ENCODE peak calls at places on chromosomes 16 and 17, in seven cellular contexts. T, M, W, K, X, P and L are unnamed samples. For H3K4me1, the result is how much of the 10 kb centered on the place peaks cover.

GRCh38 chr17:49822829-49823228 is 25.0 kb downstream of the TAC4 start:
- DNase-seq in T (no peak), M (no peak), W (no peak), K (peak), X (peak), P (no peak), L (peak)

GRCh38 chr17:8997994-8998628 is 23.2 kb upstream of the NTN1 start:
- DNase-seq in T (no peak), M (peak), W (peak), K (peak), X (peak), P (peak), L (peak)

GRCh38 chr16:81485225-81485624 is 40.6 kb downstream of the CMIP start:
- DNase-seq in T (no peak), M (no peak), W (no peak), K (no peak), X (no peak), P (no peak), L (no peak)

GRCh38 chr17:4420692-4421131 is 13.0 kb upstream of the SPNS3 start:
- DNase-seq in T (no peak), M (peak), W (peak), K (peak), X (peak), P (peak), L (peak)

GRCh38 chr16:50967827-50968612 is 183.1 kb downstream of the SALL1 start:
- DNase-seq in T (no peak), M (no peak), W (no peak), K (no peak), X (no peak), P (no peak), L (no peak)

GRCh38 chr16:23155445-23156049 is 6.3 kb upstream of the USP31 start:
- DNase-seq in T (no peak), M (peak), W (peak), K (no peak), X (peak), P (peak), L (no peak)

GRCh38 chr16:58464047-58464915 is 35.7 kb upstream of the NDRG4 start:
- DNase-seq in T (no peak), M (no peak), W (peak), K (no peak), X (no peak), P (no peak), L (peak)

GRCh38 chr16:47574091-47575054 is 113.2 kb downstream of the PHKB start:
- DNase-seq in T (no peak), M (no peak), W (no peak), K (peak), X (no peak), P (no peak), L (no peak)

GRCh38 chr16:9499921-9500593 is 408.6 kb downstream of the HAPSTR1 start:
- DNase-seq in T (no peak), M (no peak), W (no peak), K (no peak), X (no peak), P (no peak), L (peak)

DNA sequence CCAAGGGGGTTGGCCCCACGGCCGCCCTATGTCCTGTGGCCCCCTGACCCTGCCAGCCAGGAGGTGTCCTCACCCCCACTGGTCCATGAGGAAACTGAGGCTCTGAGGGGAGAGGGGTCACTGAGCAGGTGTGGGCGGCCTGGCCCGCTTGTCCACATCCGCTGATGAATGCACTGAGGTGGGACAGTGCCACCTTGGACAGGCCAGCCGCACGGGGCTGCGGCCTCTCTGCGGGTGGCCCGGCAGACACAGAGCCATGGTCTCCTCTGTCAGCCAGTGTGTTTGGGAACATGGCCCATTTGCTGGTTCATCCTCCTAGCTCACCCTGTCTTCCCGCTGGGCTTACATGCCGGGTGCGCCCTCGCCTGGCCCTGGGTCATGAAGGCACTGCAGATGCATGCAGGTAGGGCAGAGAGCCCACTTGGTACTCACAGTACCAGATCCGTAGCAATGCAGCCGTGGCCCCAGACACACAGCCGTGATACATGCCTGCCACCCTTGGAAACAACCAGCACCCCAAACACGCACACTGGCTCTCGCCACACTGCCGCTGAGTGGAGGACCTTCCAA is 93.9 kb downstream of the ENGASE start:
- DNase-seq in T (no peak), M (no peak), W (no peak), K (no peak), X (no peak), P (peak), L (no peak)
- H3K4me1 ChIP-seq in T (under half), M (under half), W (under half), K (under half), X (under half), P (under half), L (under half)

GRCh38 chr16:85570213-85570734 is 42.8 kb upstream of the GSE1 start:
- DNase-seq in T (no peak), M (peak), W (peak), K (no peak), X (no peak), P (peak), L (no peak)
- TF ChIP-seq POLR2A in T (no peak), M (no peak), W (no peak), K (no peak), X (no peak), P (no peak), L (no peak)

GRCh38 chr16:19713697-19714096 is 4.3 kb downstream of the KNOP1 start:
- DNase-seq in T (no peak), M (no peak), W (no peak), K (no peak), X (no peak), P (no peak), L (no peak)

GRCh38 chr16:19711643-19712042 is 6.4 kb downstream of the KNOP1 start:
- DNase-seq in T (no peak), M (no peak), W (no peak), K (no peak), X (no peak), P (no peak), L (no peak)

GRCh38 chr16:19710191-19710908 is 7.7 kb downstream of the KNOP1 start:
- DNase-seq in T (no peak), M (no peak), W (no peak), K (no peak), X (no peak), P (peak), L (no peak)

GRCh38 chr16:19710991-19711545 is 7.0 kb downstream of the KNOP1 start:
- DNase-seq in T (no peak), M (no peak), W (peak), K (no peak), X (no peak), P (no peak), L (no peak)

GRCh38 chr16:19712418-19713058 is 5.5 kb downstream of the KNOP1 start:
- DNase-seq in T (no peak), M (no peak), W (no peak), K (no peak), X (no peak), P (no peak), L (no peak)
- H3K4me1 ChIP-seq in T (under half), M (under half), W (under half), K (under half), X (under half), P (under half), L (under half)

GRCh38 chr16:70804153-70804728 is 3.3 kb upstream of the VAC14 start:
- DNase-seq in T (no peak), M (no peak), W (no peak), K (peak), X (no peak), P (no peak), L (no peak)

GRCh38 chr16:70803354-70803753 is 2.4 kb upstream of the VAC14 start:
- DNase-seq in T (no peak), M (no peak), W (no peak), K (peak), X (no peak), P (no peak), L (no peak)

GRCh38 chr16:70800306-70800705 is 652 bp downstream of the VAC14 start:
- DNase-seq in T (no peak), M (no peak), W (no peak), K (no peak), X (no peak), P (no peak), L (no peak)

GRCh38 chr16:70801611-70802010 is 653 bp upstream of the VAC14 start:
- DNase-seq in T (no peak), M (no peak), W (no peak), K (no peak), X (no peak), P (no peak), L (no peak)

DNA sequence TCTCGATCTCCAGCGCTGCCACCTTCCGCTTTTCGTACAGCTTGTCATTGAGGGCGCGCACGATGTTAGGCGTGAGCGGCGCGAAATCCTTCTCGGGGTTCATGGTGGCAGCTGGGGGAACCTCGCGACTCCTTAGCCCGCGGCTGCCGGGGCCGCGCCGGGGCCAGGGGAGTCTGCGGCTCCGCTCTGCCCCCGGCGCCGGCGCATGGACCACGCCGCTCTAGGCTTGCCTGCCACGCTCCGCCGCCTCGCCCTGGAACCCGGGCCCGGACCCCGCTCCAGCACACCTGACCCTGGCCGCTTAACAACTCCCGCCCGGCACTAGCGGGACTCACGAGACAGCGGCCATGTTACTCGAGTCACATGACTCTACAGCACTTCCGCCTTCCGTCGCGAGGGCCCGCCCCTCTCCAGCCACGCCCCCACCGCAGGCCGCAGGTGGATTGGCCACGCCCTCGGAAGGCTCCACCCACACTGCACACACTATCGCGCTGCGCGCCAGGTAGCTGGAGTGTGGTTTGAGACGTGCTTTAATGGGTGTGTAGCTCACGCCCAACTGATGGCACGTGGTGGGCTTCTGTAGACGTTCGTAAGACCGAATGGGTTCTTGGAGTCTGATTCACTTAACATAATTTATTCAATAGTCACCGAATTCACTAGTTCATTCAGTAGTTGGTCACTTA is at the start of gene VAC14:
- DNase-seq in T (peak), M (peak), W (peak), K (peak), X (peak), P (peak), L (peak)
- TF ChIP-seq POLR2A in T (no peak), M (peak), W (no peak), K (peak), X (peak), P (peak), L (no peak)

DNA sequence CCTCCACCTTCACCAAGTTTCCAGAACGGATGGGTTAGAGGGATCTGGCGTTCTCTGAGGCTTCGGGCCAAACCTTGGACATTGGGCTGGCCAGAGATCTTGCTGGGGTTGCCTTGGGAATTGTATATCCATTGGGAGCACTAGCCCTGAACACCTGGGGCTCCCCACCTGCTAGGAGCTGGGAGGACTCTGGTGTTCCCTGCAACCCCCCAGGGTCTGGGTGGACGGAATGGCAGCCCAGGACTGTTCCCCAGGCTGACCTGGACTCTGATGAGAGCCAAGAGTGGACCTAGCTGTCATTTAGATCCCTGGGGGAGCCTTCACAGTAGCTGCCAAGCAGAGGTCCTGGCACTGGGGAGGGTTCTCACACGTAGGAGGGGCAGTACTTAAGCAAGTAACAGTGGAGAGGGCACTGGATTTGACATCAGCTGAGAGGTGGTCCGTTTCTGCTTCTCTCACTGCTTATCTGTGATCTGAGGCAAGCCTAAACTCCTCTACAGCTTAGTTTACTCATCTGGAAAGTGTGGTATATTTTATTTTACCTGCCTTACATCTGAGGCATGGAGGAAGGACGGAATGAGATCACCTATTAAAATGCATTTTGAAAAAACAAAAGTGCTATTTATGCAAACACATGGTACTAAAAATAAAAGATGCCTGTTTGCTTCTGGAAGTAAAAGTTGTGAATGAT is 11.7 kb downstream of the SOCS3 start:
- DNase-seq in T (no peak), M (no peak), W (no peak), K (no peak), X (no peak), P (no peak), L (no peak)
- H3K4me1 ChIP-seq in T (under half), M (half or more), W (half or more), K (under half), X (half or more), P (under half), L (half or more)